ENCODE peak calls at places on chromosome 4, in seven cellular contexts. One of them, this sample, is unnamed. For H3K9me3, the result is how much of the 10 kb centered on the place peaks cover.

GRCh38 chr4:83255584-83255983 is 29.0 kb downstream of the COQ2 start:
- DNase-seq in uterus: no peak
- DNase-seq in neural progenitor cell: no peak
- DNase-seq in left ventricle myocardium inferior: no peak
- DNase-seq in GM23248: peak
- DNase-seq in DND-41: no peak
- DNase-seq in psoas muscle: no peak
- DNase-seq in this sample: no peak

GRCh38 chr4:133045288-133045687 is 103.8 kb upstream of the PCDH10 start:
- DNase-seq in uterus: no peak
- DNase-seq in neural progenitor cell: no peak
- DNase-seq in left ventricle myocardium inferior: no peak
- DNase-seq in GM23248: no peak
- DNase-seq in DND-41: peak
- DNase-seq in psoas muscle: no peak
- DNase-seq in this sample: no peak

GRCh38 chr4:44162538-44163270 is 285.9 kb downstream of the KCTD8 start:
- DNase-seq in uterus: no peak
- DNase-seq in neural progenitor cell: no peak
- DNase-seq in left ventricle myocardium inferior: no peak
- DNase-seq in GM23248: no peak
- DNase-seq in DND-41: no peak
- DNase-seq in psoas muscle: no peak
- DNase-seq in this sample: no peak

GRCh38 chr4:8780086-8780485 is 91.6 kb downstream of the HMX1 start:
- DNase-seq in uterus: no peak
- DNase-seq in neural progenitor cell: no peak
- DNase-seq in left ventricle myocardium inferior: no peak
- DNase-seq in GM23248: no peak
- DNase-seq in DND-41: no peak
- DNase-seq in psoas muscle: no peak
- DNase-seq in this sample: no peak

GRCh38 chr4:72468904-72469502 is 100.0 kb downstream of the ADAMTS3 start:
- DNase-seq in uterus: no peak
- DNase-seq in neural progenitor cell: peak
- DNase-seq in left ventricle myocardium inferior: no peak
- DNase-seq in GM23248: peak
- DNase-seq in DND-41: no peak
- DNase-seq in psoas muscle: no peak
- DNase-seq in this sample: no peak

GRCh38 chr4:87007345-87008181 is 72.8 kb downstream of the AFF1 start:
- DNase-seq in uterus: peak
- DNase-seq in neural progenitor cell: peak
- DNase-seq in left ventricle myocardium inferior: peak
- DNase-seq in GM23248: peak
- DNase-seq in DND-41: peak
- DNase-seq in psoas muscle: peak
- DNase-seq in this sample: peak

GRCh38 chr4:182238355-182238931 is 4.8 kb upstream of the TENM3 start:
- DNase-seq in uterus: no peak
- DNase-seq in neural progenitor cell: peak
- DNase-seq in left ventricle myocardium inferior: no peak
- DNase-seq in GM23248: no peak
- DNase-seq in DND-41: no peak
- DNase-seq in psoas muscle: no peak
- DNase-seq in this sample: no peak

GRCh38 chr4:159906051-159906450 is 803.2 kb downstream of the RAPGEF2 start:
- DNase-seq in uterus: no peak
- DNase-seq in neural progenitor cell: no peak
- DNase-seq in left ventricle myocardium inferior: no peak
- DNase-seq in GM23248: no peak
- DNase-seq in DND-41: no peak
- DNase-seq in psoas muscle: no peak
- DNase-seq in this sample: no peak

GRCh38 chr4:16204505-16204904 is 21.8 kb downstream of the TAPT1 start:
- DNase-seq in uterus: no peak
- DNase-seq in neural progenitor cell: no peak
- DNase-seq in left ventricle myocardium inferior: no peak
- DNase-seq in GM23248: no peak
- DNase-seq in DND-41: no peak
- DNase-seq in psoas muscle: no peak
- DNase-seq in this sample: no peak

GRCh38 chr4:73867783-73868182 is 1.4 kb upstream of the CXCL1 start:
- DNase-seq in uterus: no peak
- DNase-seq in neural progenitor cell: no peak
- DNase-seq in left ventricle myocardium inferior: no peak
- DNase-seq in GM23248: no peak
- DNase-seq in DND-41: no peak
- DNase-seq in psoas muscle: no peak
- DNase-seq in this sample: no peak

GRCh38 chr4:1406416-1406945 is at the start of gene NKX1-1:
- DNase-seq in uterus: no peak
- DNase-seq in neural progenitor cell: peak
- DNase-seq in left ventricle myocardium inferior: no peak
- DNase-seq in GM23248: no peak
- DNase-seq in DND-41: no peak
- DNase-seq in psoas muscle: no peak
- DNase-seq in this sample: no peak

GRCh38 chr4:55356991-55357461 is 11.0 kb downstream of the SRD5A3 start:
- DNase-seq in uterus: no peak
- DNase-seq in neural progenitor cell: no peak
- DNase-seq in left ventricle myocardium inferior: no peak
- DNase-seq in GM23248: peak
- DNase-seq in DND-41: no peak
- DNase-seq in psoas muscle: no peak
- DNase-seq in this sample: no peak

GRCh38 chr4:89781321-89781720 is 55.6 kb downstream of the SNCA start:
- DNase-seq in uterus: no peak
- DNase-seq in neural progenitor cell: no peak
- DNase-seq in left ventricle myocardium inferior: no peak
- DNase-seq in GM23248: no peak
- DNase-seq in DND-41: no peak
- DNase-seq in psoas muscle: no peak
- DNase-seq in this sample: no peak

GRCh38 chr4:83178029-83178428 is 63.5 kb upstream of the PLAC8 start:
- DNase-seq in uterus: no peak
- DNase-seq in neural progenitor cell: no peak
- DNase-seq in left ventricle myocardium inferior: no peak
- DNase-seq in GM23248: no peak
- DNase-seq in DND-41: no peak
- DNase-seq in psoas muscle: no peak
- DNase-seq in this sample: no peak

GRCh38 chr4:30370105-30370504 is 350.1 kb upstream of the PCDH7 start:
- DNase-seq in uterus: no peak
- DNase-seq in neural progenitor cell: no peak
- DNase-seq in left ventricle myocardium inferior: no peak
- DNase-seq in GM23248: no peak
- DNase-seq in DND-41: no peak
- DNase-seq in psoas muscle: no peak
- DNase-seq in this sample: no peak

GRCh38 chr4:136823020-136823419 is 709.3 kb downstream of the PCDH18 start:
- DNase-seq in uterus: no peak
- DNase-seq in neural progenitor cell: no peak
- DNase-seq in left ventricle myocardium inferior: no peak
- DNase-seq in GM23248: no peak
- DNase-seq in DND-41: no peak
- DNase-seq in psoas muscle: no peak
- DNase-seq in this sample: no peak

GRCh38 chr4:55615008-55615407 is 21.1 kb downstream of the NMU start:
- DNase-seq in uterus: no peak
- DNase-seq in neural progenitor cell: no peak
- DNase-seq in left ventricle myocardium inferior: no peak
- DNase-seq in GM23248: no peak
- DNase-seq in DND-41: no peak
- DNase-seq in psoas muscle: no peak
- DNase-seq in this sample: no peak

GRCh38 chr4:88448905-88449689 is 7.8 kb upstream of the HERC5 start:
- DNase-seq in uterus: no peak
- DNase-seq in neural progenitor cell: no peak
- DNase-seq in left ventricle myocardium inferior: no peak
- DNase-seq in GM23248: no peak
- DNase-seq in DND-41: no peak
- DNase-seq in psoas muscle: no peak
- DNase-seq in this sample: no peak

GRCh38 chr4:71518283-71518989 is 179.6 kb downstream of the SLC4A4 start:
- DNase-seq in uterus: no peak
- DNase-seq in neural progenitor cell: no peak
- DNase-seq in left ventricle myocardium inferior: no peak
- DNase-seq in GM23248: no peak
- DNase-seq in DND-41: no peak
- DNase-seq in psoas muscle: no peak
- DNase-seq in this sample: no peak

GRCh38 chr4:2412534-2412884 is 5.9 kb downstream of the ZFYVE28 start:
- DNase-seq in uterus: no peak
- DNase-seq in neural progenitor cell: no peak
- DNase-seq in left ventricle myocardium inferior: no peak
- DNase-seq in GM23248: no peak
- DNase-seq in DND-41: peak
- DNase-seq in psoas muscle: no peak
- DNase-seq in this sample: no peak

GRCh38 chr4:138405934-138406567 is 163.9 kb upstream of the SLC7A11 start:
- DNase-seq in uterus: no peak
- DNase-seq in neural progenitor cell: no peak
- DNase-seq in left ventricle myocardium inferior: no peak
- DNase-seq in GM23248: peak
- DNase-seq in DND-41: no peak
- DNase-seq in psoas muscle: no peak
- DNase-seq in this sample: no peak

GRCh38 chr4:78149737-78150136 is 92.6 kb downstream of the FRAS1 start:
- DNase-seq in uterus: no peak
- DNase-seq in neural progenitor cell: no peak
- DNase-seq in left ventricle myocardium inferior: no peak
- DNase-seq in GM23248: no peak
- DNase-seq in DND-41: no peak
- DNase-seq in psoas muscle: no peak
- DNase-seq in this sample: no peak

GRCh38 chr4:168832746-168833575 is 177.1 kb downstream of the CBR4 start:
- DNase-seq in uterus: peak
- DNase-seq in neural progenitor cell: peak
- DNase-seq in left ventricle myocardium inferior: peak
- DNase-seq in GM23248: peak
- DNase-seq in DND-41: no peak
- DNase-seq in psoas muscle: peak
- DNase-seq in this sample: peak

GRCh38 chr4:109662786-109663185 is 40.5 kb downstream of the CASP6 start:
- DNase-seq in uterus: no peak
- DNase-seq in neural progenitor cell: peak
- DNase-seq in left ventricle myocardium inferior: no peak
- DNase-seq in GM23248: no peak
- DNase-seq in DND-41: no peak
- DNase-seq in psoas muscle: no peak
- DNase-seq in this sample: no peak

GRCh38 chr4:42302348-42302747 is 94.9 kb upstream of the SHISA3 start:
- DNase-seq in uterus: no peak
- DNase-seq in neural progenitor cell: peak
- DNase-seq in left ventricle myocardium inferior: no peak
- DNase-seq in GM23248: peak
- DNase-seq in DND-41: peak
- DNase-seq in psoas muscle: no peak
- DNase-seq in this sample: no peak

GRCh38 chr4:147284218-147284617 is 196.7 kb upstream of the EDNRA start:
- DNase-seq in uterus: no peak
- DNase-seq in neural progenitor cell: no peak
- DNase-seq in left ventricle myocardium inferior: no peak
- DNase-seq in GM23248: no peak
- DNase-seq in DND-41: no peak
- DNase-seq in psoas muscle: no peak
- DNase-seq in this sample: no peak

GRCh38 chr4:123597586-123597985 is 201.0 kb downstream of the SPRY1 start:
- DNase-seq in uterus: no peak
- DNase-seq in neural progenitor cell: no peak
- DNase-seq in left ventricle myocardium inferior: no peak
- DNase-seq in GM23248: peak
- DNase-seq in DND-41: no peak
- DNase-seq in psoas muscle: no peak
- DNase-seq in this sample: no peak

GRCh38 chr4:99918656-99919055 is 24.4 kb upstream of the LAMTOR3 start:
- DNase-seq in uterus: no peak
- DNase-seq in neural progenitor cell: no peak
- DNase-seq in left ventricle myocardium inferior: no peak
- DNase-seq in GM23248: no peak
- DNase-seq in DND-41: no peak
- DNase-seq in psoas muscle: no peak
- DNase-seq in this sample: no peak

GRCh38 chr4:22848332-22848731 is 155.6 kb downstream of the GBA3 start:
- DNase-seq in uterus: no peak
- DNase-seq in neural progenitor cell: no peak
- DNase-seq in left ventricle myocardium inferior: no peak
- DNase-seq in GM23248: no peak
- DNase-seq in DND-41: no peak
- DNase-seq in psoas muscle: no peak
- DNase-seq in this sample: no peak

GRCh38 chr4:22850630-22851029 is 157.9 kb downstream of the GBA3 start:
- DNase-seq in uterus: no peak
- DNase-seq in neural progenitor cell: no peak
- DNase-seq in left ventricle myocardium inferior: no peak
- DNase-seq in GM23248: no peak
- DNase-seq in DND-41: no peak
- DNase-seq in psoas muscle: no peak
- DNase-seq in this sample: no peak

GRCh38 chr4:22850055-22850454 is 157.3 kb downstream of the GBA3 start:
- DNase-seq in uterus: no peak
- DNase-seq in neural progenitor cell: no peak
- DNase-seq in left ventricle myocardium inferior: no peak
- DNase-seq in GM23248: no peak
- DNase-seq in DND-41: no peak
- DNase-seq in psoas muscle: no peak
- DNase-seq in this sample: no peak
- H3K4me3 ChIP-seq in uterus: no peak
- H3K4me3 ChIP-seq in neural progenitor cell: no peak
- H3K4me3 ChIP-seq in left ventricle myocardium inferior: no peak
- H3K4me3 ChIP-seq in GM23248: no peak
- H3K4me3 ChIP-seq in DND-41: no peak
- H3K4me3 ChIP-seq in psoas muscle: no peak
- H3K4me3 ChIP-seq in this sample: no peak

GRCh38 chr4:120893314-120893713 is 29.2 kb downstream of the PRDM5 start:
- DNase-seq in uterus: no peak
- DNase-seq in neural progenitor cell: no peak
- DNase-seq in left ventricle myocardium inferior: no peak
- DNase-seq in GM23248: no peak
- DNase-seq in DND-41: no peak
- DNase-seq in psoas muscle: no peak
- DNase-seq in this sample: no peak
- H3K9me3 ChIP-seq in uterus: under half
- H3K9me3 ChIP-seq in neural progenitor cell: under half
- H3K9me3 ChIP-seq in left ventricle myocardium inferior: under half
- H3K9me3 ChIP-seq in GM23248: under half
- H3K9me3 ChIP-seq in DND-41: under half
- H3K9me3 ChIP-seq in psoas muscle: under half
- H3K9me3 ChIP-seq in this sample: under half

GRCh38 chr4:144644368-144645101 is 1.4 kb upstream of the HHIP start:
- DNase-seq in uterus: no peak
- DNase-seq in neural progenitor cell: no peak
- DNase-seq in left ventricle myocardium inferior: no peak
- DNase-seq in GM23248: no peak
- DNase-seq in DND-41: peak
- DNase-seq in psoas muscle: no peak
- DNase-seq in this sample: no peak
- H3K4me3 ChIP-seq in uterus: no peak
- H3K4me3 ChIP-seq in neural progenitor cell: no peak
- H3K4me3 ChIP-seq in left ventricle myocardium inferior: no peak
- H3K4me3 ChIP-seq in GM23248: no peak
- H3K4me3 ChIP-seq in DND-41: peak
- H3K4me3 ChIP-seq in psoas muscle: no peak
- H3K4me3 ChIP-seq in this sample: no peak

GRCh38 chr4:188091-188490 is 63.8 kb downstream of the ZNF718 start:
- DNase-seq in uterus: no peak
- DNase-seq in neural progenitor cell: no peak
- DNase-seq in left ventricle myocardium inferior: no peak
- DNase-seq in GM23248: no peak
- DNase-seq in DND-41: no peak
- DNase-seq in psoas muscle: no peak
- DNase-seq in this sample: no peak
- H3K9me3 ChIP-seq in uterus: under half
- H3K9me3 ChIP-seq in neural progenitor cell: under half
- H3K9me3 ChIP-seq in left ventricle myocardium inferior: half or more
- H3K9me3 ChIP-seq in GM23248: under half
- H3K9me3 ChIP-seq in DND-41: under half
- H3K9me3 ChIP-seq in psoas muscle: half or more
- H3K9me3 ChIP-seq in this sample: under half

This sample was measured in tibial artery.